ENCODE peak calls at places on chromosomes 5 and 9, in eight cellular contexts. A is SK-N-SH, C is H1, N is WTC11, Y is IMR-90, E is K562, Q is A549, L is HepG2. V is an unnamed sample.

GRCh38 chr9:20321683-20322082 is 300.6 kb downstream of the MLLT3 start:
- DNase-seq in A (no peak), Y (no peak), Q (no peak), E (no peak), L (no peak), N (no peak), C (no peak), V (no peak)

GRCh38 chr5:96537386-96537785 is 104.3 kb upstream of the PCSK1 start:
- DNase-seq in Y (peak; percentile 89), A (no peak), C (no peak), E (no peak), N (no peak), L (no peak), Q (no peak), V (no peak)

GRCh38 chr9:124024107-124024506 is 12.5 kb downstream of the LHX2 start:
- DNase-seq in A (no peak), L (no peak), C (no peak), N (no peak), Y (no peak), Q (no peak), E (no peak), V (no peak)

GRCh38 chr5:74063346-74063745 is 437.4 kb downstream of the ARHGEF28 start:
- DNase-seq in C (no peak), N (no peak), A (no peak), L (no peak), Q (no peak), Y (no peak), E (no peak), V (no peak)

GRCh38 chr9:136119259-136120118 is 814 bp upstream of the TMEM250 start:
- DNase-seq in E (peak; percentile 50), L (peak; percentile 82), A (peak; percentile 77), Y (peak; percentile 19), N (peak; percentile 55), Q (no peak), C (no peak), V (no peak)

GRCh38 chr5:38613475-38613874 is 57.0 kb upstream of the LIFR start:
- DNase-seq in Q (no peak), N (no peak), A (no peak), Y (no peak), C (no peak), L (no peak), E (no peak), V (no peak)

GRCh38 chr5:107652839-107653607 is 17.7 kb downstream of the EFNA5 start:
- DNase-seq in Y (no peak), Q (no peak), N (no peak), A (no peak), C (no peak), E (no peak), L (no peak), V (no peak)

GRCh38 chr5:149110406-149110805 is 30.9 kb upstream of the ABLIM3 start:
- DNase-seq in L (no peak), Q (no peak), E (no peak), C (no peak), N (no peak), A (no peak), Y (peak; percentile 36), V (no peak)

DNA sequence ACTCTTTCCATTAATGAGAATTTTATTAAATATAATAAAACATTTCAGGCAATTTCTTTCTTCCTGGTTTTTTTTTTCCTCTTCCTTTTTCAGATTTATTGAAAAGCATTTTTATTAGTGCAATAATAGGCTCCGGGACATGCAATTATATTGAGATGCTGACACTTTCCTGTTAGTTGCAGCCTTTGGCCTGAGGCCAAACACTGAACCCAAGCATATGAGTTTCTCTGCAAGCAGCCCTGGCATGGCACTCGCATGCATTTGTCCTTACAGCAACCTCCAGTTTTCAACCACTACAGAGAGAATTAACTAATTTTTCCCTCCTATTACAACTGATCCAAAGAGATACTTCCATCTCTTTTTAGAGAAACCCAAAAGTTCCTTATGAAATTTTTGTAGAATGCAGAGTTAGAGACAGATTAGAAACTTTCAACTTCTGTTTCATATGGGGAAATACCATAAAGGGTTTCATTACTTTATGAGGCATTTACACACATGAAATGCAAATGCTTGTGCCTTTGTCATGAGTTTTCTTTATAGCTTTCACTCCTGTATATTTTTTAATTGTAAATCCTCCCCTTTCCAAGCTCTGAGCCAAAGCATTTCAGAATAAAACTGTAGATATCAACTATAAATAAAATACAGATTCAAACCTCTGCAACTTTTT is 183.0 kb downstream of the CETN3 start:
- DNase-seq in A (peak; percentile 7), N (no peak), Q (no peak), Y (no peak), C (no peak), E (no peak), L (no peak), V (no peak)
- TF ChIP-seq USF2 in A (no peak), N (no peak), Q (no peak), Y (no peak), C (no peak), E (no peak), L (no peak), V (no peak)

GRCh38 chr9:35859310-35859994 is 10.7 kb downstream of the OR13J1 start:
- DNase-seq in E (no peak), C (no peak), A (peak; percentile 51), Y (peak; percentile 35), Q (peak; percentile 29), N (no peak), L (no peak), V (no peak)
- TF ChIP-seq USF2 in E (no peak), C (no peak), A (no peak), Y (no peak), Q (no peak), N (no peak), L (no peak), V (no peak)

DNA sequence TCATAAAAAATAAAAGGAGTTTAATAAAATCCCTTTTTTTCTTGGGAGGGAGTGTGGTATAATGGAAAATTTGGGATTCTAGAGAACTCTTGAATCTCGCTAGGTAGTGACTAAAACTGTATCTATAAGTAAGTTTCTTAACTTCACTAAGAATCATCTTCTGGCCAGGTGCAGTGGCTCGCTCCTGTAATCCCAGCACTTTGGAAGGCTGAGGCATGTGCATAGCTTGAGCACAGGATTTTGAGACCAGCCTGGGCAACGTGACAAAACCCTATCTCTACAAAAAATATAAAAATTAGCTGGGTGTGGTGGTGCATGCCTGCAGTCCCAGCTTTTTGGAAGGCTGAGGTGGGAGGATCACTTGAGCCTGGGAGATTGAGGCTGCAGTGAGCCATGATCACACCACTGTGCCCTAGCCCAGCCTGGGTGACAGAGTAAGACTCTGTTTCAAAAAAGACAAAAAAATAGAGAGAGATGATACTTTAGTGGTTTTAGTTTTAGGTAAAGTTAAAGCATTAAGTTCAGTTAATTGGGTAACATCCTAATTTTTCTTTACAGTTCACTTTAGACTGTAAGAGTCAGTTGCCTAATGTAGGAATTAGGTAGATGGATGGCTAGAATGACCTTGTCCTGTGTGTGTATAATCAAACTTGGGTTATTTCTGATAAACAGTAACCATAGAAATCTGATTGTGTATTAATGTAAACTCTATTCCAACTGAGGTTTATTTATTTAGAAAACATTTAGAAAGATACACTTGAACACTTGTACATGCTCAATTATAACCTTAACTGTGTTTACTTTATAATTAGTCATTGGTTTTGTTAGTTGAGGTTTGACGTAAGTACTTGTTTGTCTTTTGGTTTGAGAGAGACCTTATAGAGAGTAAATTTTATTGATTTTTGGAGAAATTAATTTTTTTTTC is 17.8 kb downstream of the UNC13B start:
- DNase-seq in N (no peak), Y (no peak), A (no peak), Q (peak; percentile 21), C (no peak), E (no peak), L (no peak), V (no peak)
- TF ChIP-seq USF2 in N (no peak), Y (no peak), A (no peak), Q (no peak), C (no peak), E (no peak), L (no peak), V (no peak)

GRCh38 chr9:107489687-107490605 is at the start of gene KLF4:
- DNase-seq in L (peak; percentile 62), E (peak; percentile 97), C (peak; percentile 73), N (peak; percentile 80), A (peak; percentile 86), Q (peak; percentile 79), Y (peak; percentile 91), V (no peak)
- TF ChIP-seq USF2 in L (no peak), E (peak; percentile 55), C (no peak), N (no peak), A (no peak), Q (peak; percentile 16), Y (peak; percentile 64), V (no peak)

GRCh38 chr9:88746744-88747398 is 211.9 kb downstream of the NXNL2 start:
- DNase-seq in Q (no peak), N (peak; percentile 37), Y (no peak), E (no peak), A (no peak), C (no peak), L (no peak), V (no peak)

GRCh38 chr9:88748566-88749238 is 213.7 kb downstream of the NXNL2 start:
- DNase-seq in C (no peak), E (no peak), Q (no peak), Y (peak; percentile 81), L (no peak), N (no peak), A (no peak), V (no peak)

GRCh38 chr9:88749420-88749819 is 214.4 kb downstream of the NXNL2 start:
- DNase-seq in E (no peak), A (no peak), Y (peak; percentile 92), N (no peak), Q (no peak), C (no peak), L (no peak), V (no peak)

GRCh38 chr9:88746029-88746743 is 211.2 kb downstream of the NXNL2 start:
- DNase-seq in C (no peak), Y (peak; percentile 95), L (no peak), N (no peak), A (no peak), Q (no peak), E (no peak), V (no peak)

GRCh38 chr9:88747768-88748167 is 212.8 kb downstream of the NXNL2 start:
- DNase-seq in E (peak; percentile 81), C (no peak), L (no peak), Q (peak; percentile 29), N (no peak), A (no peak), Y (peak; percentile 96), V (no peak)
- TF ChIP-seq USF2 in E (no peak), C (no peak), L (no peak), Q (no peak), N (no peak), A (no peak), Y (no peak), V (no peak)

GRCh38 chr9:14723301-14723700 is 768 bp upstream of the CER1 start:
- DNase-seq in Y (no peak), L (no peak), N (no peak), Q (no peak), A (no peak), E (no peak), C (no peak), V (no peak)

GRCh38 chr9:14719231-14719923 is 3.2 kb downstream of the CER1 start:
- DNase-seq in L (no peak), Y (no peak), Q (no peak), E (no peak), C (no peak), A (no peak), N (no peak), V (no peak)

GRCh38 chr9:14722391-14723035 is at the start of gene CER1:
- DNase-seq in Y (no peak), L (no peak), A (no peak), E (no peak), N (peak; percentile 25), Q (no peak), C (peak; percentile 82), V (no peak)
- TF ChIP-seq USF2 in Y (no peak), L (no peak), A (no peak), E (no peak), N (no peak), Q (no peak), C (no peak), V (no peak)

V was measured in GM12878.